ENCODE peak calls at places on chromosomes 4 and X, in four cellular contexts. H, J, N and G are unnamed samples.

GRCh38 chrX:50180073-50180940 is 20.5 kb downstream of the AKAP4 start:
- DNase-seq in H (peak; percentile 60), J (no peak), N (peak; percentile 66), G (peak; percentile 33)

GRCh38 chr4:167475951-167476350 is 241.7 kb upstream of the SPOCK3 start:
- DNase-seq in H (no peak), J (no peak), N (no peak), G (no peak)

GRCh38 chrX:97057349-97057909 is 173.7 kb downstream of the RPA4 start:
- DNase-seq in H (no peak), J (no peak), N (no peak), G (peak; percentile 9)

GRCh38 chrX:109281478-109282275 is 200.2 kb downstream of the GUCY2F start:
- DNase-seq in H (peak; percentile 0), J (no peak), N (no peak), G (no peak)

GRCh38 chrX:21638311-21638710 is 19.8 kb downstream of the KLHL34 start:
- DNase-seq in H (no peak), J (no peak), N (no peak), G (no peak)

GRCh38 chrX:14802943-14803710 is 69.7 kb downstream of the FANCB start:
- DNase-seq in H (no peak), J (no peak), N (no peak), G (no peak)

GRCh38 chrX:33218819-33219218 is 7.5 kb upstream of the DMD start:
- DNase-seq in H (no peak), J (no peak), N (no peak), G (no peak)

GRCh38 chr4:5267418-5267817 is 216.1 kb downstream of the STK32B start:
- DNase-seq in H (no peak), J (no peak), N (no peak), G (no peak)

GRCh38 chrX:119121341-119121740 is 6.3 kb downstream of the KIAA1210 start:
- DNase-seq in H (no peak), J (no peak), N (no peak), G (no peak)

GRCh38 chr4:80322716-80323115 is 12.8 kb upstream of the CFAP299 start:
- DNase-seq in H (peak; percentile 30), J (no peak), N (no peak), G (peak; percentile 9)
- TF ChIP-seq FOXK2 in H (no peak), J (no peak), N (no peak), G (no peak)

GRCh38 chrX:1516596-1517104 is 20.3 kb downstream of the P2RY8 start:
- DNase-seq in H (no peak), J (no peak), N (no peak), G (no peak)
- TF ChIP-seq FOXK2 in H (no peak), J (no peak), N (no peak), G (no peak)

DNA sequence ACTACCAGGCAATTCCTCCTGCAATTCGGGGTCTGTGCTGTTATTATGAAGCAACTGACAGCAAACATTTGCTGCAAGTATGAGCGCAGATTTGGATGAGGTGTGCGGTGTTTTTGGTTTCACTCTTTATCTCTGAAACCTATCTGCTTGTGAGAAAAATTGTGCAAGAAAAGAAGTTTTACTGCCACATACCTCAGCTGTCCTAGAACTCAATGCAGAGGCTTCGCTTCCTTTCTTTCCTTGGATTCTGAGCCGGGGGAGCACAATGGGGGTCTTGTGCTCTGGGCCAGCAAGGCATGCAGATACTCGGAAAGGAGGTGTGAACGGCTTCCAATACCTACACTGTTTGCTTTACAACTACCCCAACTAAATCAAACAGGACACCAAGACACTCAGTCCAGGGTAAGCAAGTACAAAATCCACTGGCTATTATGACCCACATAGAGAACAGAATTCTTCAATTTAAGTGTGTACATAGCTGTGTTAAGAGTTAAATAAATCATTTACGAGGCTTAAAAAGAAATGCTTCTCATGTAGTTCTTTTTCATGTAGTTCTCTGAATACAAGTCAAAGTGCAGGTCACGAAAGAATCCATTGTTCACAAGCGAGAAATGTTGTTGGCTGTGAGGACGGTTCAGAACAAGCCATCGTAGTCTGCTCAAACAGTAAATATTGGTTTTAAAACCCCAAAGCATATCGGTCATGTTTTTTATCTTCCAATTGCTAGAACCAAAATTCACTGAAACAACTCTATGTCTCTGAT is 1.1 kb downstream of the SORBS2 start:
- DNase-seq in H (no peak), J (no peak), N (peak; percentile 97), G (no peak)
- TF ChIP-seq FOXK2 in H (no peak), J (no peak), N (peak; percentile 3), G (no peak)

DNA sequence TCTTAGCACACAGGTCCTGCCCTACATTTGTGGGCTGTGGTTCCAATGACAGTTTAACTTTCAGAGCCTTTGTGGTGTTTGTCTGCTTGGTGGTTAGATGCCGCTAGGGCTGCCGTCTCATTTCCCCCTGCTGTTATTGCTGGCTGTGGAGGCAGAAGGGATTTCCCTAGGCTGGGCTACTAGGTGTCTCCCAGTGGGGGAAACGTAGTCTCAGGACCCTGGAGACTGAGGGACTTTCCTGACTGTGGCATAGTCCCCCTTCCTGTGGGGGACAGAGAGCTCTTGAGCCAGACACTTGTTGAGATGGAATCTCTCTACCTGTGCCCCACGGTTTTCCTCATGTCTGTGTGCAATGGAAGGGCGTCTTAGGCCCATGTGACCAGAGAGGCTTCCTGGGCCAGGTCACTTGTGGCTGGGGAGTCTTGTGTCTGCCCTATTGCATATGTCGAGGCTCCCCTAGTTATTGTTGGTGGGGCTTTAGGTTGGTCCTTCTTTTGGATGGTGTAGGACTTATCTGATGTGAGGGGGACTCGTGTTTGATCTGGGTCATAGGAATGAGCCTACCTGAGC is 68.2 kb downstream of the ARHGAP10 start:
- DNase-seq in H (no peak), J (peak; percentile 92), N (no peak), G (no peak)
- TF ChIP-seq FOXK2 in H (no peak), J (no peak), N (no peak), G (no peak)

GRCh38 chrX:111124418-111124817 is 28.4 kb downstream of the PAK3 start:
- DNase-seq in H (no peak), J (no peak), N (no peak), G (no peak)

GRCh38 chrX:111123125-111123524 is 27.1 kb downstream of the PAK3 start:
- DNase-seq in H (no peak), J (no peak), N (no peak), G (no peak)

GRCh38 chrX:111123606-111124179 is 27.7 kb downstream of the PAK3 start:
- DNase-seq in H (no peak), J (no peak), N (no peak), G (no peak)

GRCh38 chrX:111129949-111130348 is 34.0 kb downstream of the PAK3 start:
- DNase-seq in H (no peak), J (no peak), N (no peak), G (no peak)

DNA sequence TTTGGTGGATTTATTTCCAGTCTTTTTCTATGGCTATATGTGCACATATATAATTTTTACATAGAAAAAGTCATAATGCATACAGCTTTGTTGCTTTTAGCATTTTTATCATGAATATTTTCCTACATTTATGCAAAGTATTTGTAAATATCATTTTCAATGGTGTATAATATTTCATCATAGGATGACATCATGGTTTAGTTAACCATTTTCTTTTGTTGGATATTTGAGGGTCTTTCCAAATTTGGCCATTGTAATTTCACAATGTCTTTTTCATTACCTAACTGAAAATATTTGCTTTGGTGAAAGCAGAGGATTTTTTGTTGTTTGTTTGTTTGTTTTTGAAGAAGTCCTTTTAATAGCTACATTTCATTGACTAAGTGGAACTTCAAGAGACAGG is 31.0 kb downstream of the PAK3 start:
- DNase-seq in H (no peak), J (no peak), N (no peak), G (no peak)
- TF ChIP-seq FOXK2 in H (no peak), J (no peak), N (no peak), G (no peak)

GRCh38 chr4:1216869-1217294 is 32.0 kb downstream of the CTBP1 start:
- DNase-seq in H (no peak), J (no peak), N (no peak), G (no peak)

GRCh38 chr4:1216076-1216614 is 32.8 kb downstream of the CTBP1 start:
- DNase-seq in H (no peak), J (no peak), N (no peak), G (no peak)

GRCh38 chr4:1217366-1217765 is 31.6 kb downstream of the CTBP1 start:
- DNase-seq in H (no peak), J (no peak), N (no peak), G (no peak)

GRCh38 chr4:1214101-1215095 is 34.5 kb downstream of the CTBP1 start:
- DNase-seq in H (no peak), J (no peak), N (no peak), G (no peak)

GRCh38 chr4:1215347-1216075 is 33.4 kb downstream of the CTBP1 start:
- DNase-seq in H (no peak), J (peak; percentile 48), N (no peak), G (no peak)
- TF ChIP-seq FOXK2 in H (no peak), J (no peak), N (no peak), G (no peak)

DNA sequence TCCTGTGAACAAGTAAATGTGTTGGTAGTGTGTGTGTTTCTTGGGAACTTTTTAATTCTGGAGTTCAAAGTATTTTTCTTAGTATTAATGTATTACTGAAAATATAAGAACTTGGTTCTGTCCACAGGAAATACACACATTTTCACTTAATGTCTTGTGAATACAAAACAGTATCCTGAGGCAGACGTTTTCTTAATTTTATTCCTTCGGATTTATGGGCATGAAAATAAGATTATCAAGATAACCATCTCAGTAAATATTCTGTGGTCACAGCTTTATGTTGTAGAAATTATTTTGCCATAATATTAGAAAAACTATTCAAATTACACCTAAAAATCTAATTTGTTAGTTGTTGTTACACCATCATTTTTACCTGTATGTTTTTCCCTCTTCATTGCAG is 29.8 kb downstream of the NFKB1 start:
- DNase-seq in H (no peak), J (no peak), N (no peak), G (no peak)
- TF ChIP-seq FOXK2 in H (no peak), J (no peak), N (no peak), G (no peak)

GRCh38 chr4:81392164-81392563 is 79.5 kb downstream of the RASGEF1B start:
- DNase-seq in H (no peak), J (no peak), N (no peak), G (no peak)
- TF ChIP-seq FOXK2 in H (no peak), J (no peak), N (no peak), G (no peak)